ENCODE peak calls at places on chromosomes 12 and 14, in eight cellular contexts. W is activated T-cell treated with anti-CD3 and anti-CD28 coated beads for 48 hours, S is glutamatergic neuron, O is Peyer's patch, P is NAMALWA, M is naive B cell, J is GM12864, I is HEK293T. H is an unnamed sample.

GRCh38 chr12:47361389-47362031 is 281.8 kb upstream of the AMIGO2 start:
- DNase-seq in W (no peak), S (no peak), O (no peak), P (peak), M (peak), J (peak), I (peak), H (peak)

GRCh38 chr14:66234411-66234810 is 251.8 kb upstream of the CCDC196 start:
- DNase-seq in W (no peak), S (no peak), O (no peak), P (no peak), M (no peak), J (no peak), I (no peak), H (no peak)

GRCh38 chr14:85444685-85445084 is 85.3 kb upstream of the FLRT2 start:
- DNase-seq in W (no peak), S (no peak), O (no peak), P (no peak), M (no peak), J (no peak), I (no peak), H (no peak)

GRCh38 chr14:56331815-56332214 is 213.6 kb downstream of the PELI2 start:
- DNase-seq in W (no peak), S (no peak), O (no peak), P (no peak), M (no peak), J (no peak), I (no peak), H (no peak)

GRCh38 chr12:107196681-107197080 is 103.3 kb upstream of the CRY1 start:
- DNase-seq in W (no peak), S (no peak), O (no peak), P (no peak), M (no peak), J (no peak), I (no peak), H (no peak)

GRCh38 chr12:122888232-122888752 is 7.6 kb downstream of the VPS37B start:
- DNase-seq in W (no peak), S (no peak), O (peak), P (peak), M (peak), J (no peak), I (no peak), H (no peak)

GRCh38 chr14:99055019-99055418 is 217.0 kb downstream of the BCL11B start:
- DNase-seq in W (no peak), S (no peak), O (no peak), P (no peak), M (no peak), J (no peak), I (no peak), H (no peak)

GRCh38 chr14:35470775-35471174 is 63.2 kb upstream of the INSM2 start:
- DNase-seq in W (no peak), S (no peak), O (no peak), P (no peak), M (no peak), J (no peak), I (peak), H (no peak)

GRCh38 chr12:107356266-107356936 is 263.1 kb upstream of the CRY1 start:
- DNase-seq in W (no peak), S (no peak), O (no peak), P (no peak), M (no peak), J (no peak), I (no peak), H (no peak)

GRCh38 chr12:26197832-26198231 is 2.5 kb downstream of the SSPN start:
- DNase-seq in W (no peak), S (no peak), O (no peak), P (no peak), M (no peak), J (no peak), I (no peak), H (no peak)

GRCh38 chr14:89813485-89814080 is 140.9 kb downstream of the EFCAB11 start:
- DNase-seq in W (no peak), S (no peak), O (no peak), P (no peak), M (no peak), J (no peak), I (no peak), H (no peak)

GRCh38 chr14:54642950-54643695 is 76.2 kb downstream of the SAMD4A start:
- DNase-seq in W (no peak), S (no peak), O (no peak), P (peak), M (peak), J (no peak), I (no peak), H (no peak)

GRCh38 chr14:23568600-23569310 is 1.2 kb upstream of the AP1G2 start:
- DNase-seq in W (no peak), S (peak), O (no peak), P (peak), M (no peak), J (no peak), I (peak), H (no peak)

GRCh38 chr14:92040431-92041040 is 677 bp upstream of the TRIP11 start:
- DNase-seq in W (no peak), S (no peak), O (no peak), P (peak), M (no peak), J (peak), I (peak), H (peak)

GRCh38 chr12:64782181-64782580 is 23.0 kb upstream of the GNS start:
- DNase-seq in W (no peak), S (no peak), O (no peak), P (no peak), M (peak), J (no peak), I (no peak), H (no peak)

GRCh38 chr12:91923864-91924263 is 221.8 kb downstream of the BTG1 start:
- DNase-seq in W (no peak), S (peak), O (no peak), P (no peak), M (no peak), J (no peak), I (no peak), H (no peak)

GRCh38 chr14:21088687-21089086 is 9.8 kb downstream of the ZNF219 start:
- DNase-seq in W (no peak), S (no peak), O (no peak), P (no peak), M (no peak), J (no peak), I (no peak), H (no peak)

GRCh38 chr12:58285551-58285950 is 344.2 kb downstream of the ATP23 start:
- DNase-seq in W (no peak), S (peak), O (no peak), P (no peak), M (no peak), J (no peak), I (no peak), H (no peak)

GRCh38 chr12:98592825-98593322 is 612 bp upstream of the SLC25A3 start:
- DNase-seq in W (no peak), S (no peak), O (no peak), P (no peak), M (no peak), J (no peak), I (no peak), H (no peak)

GRCh38 chr12:25712169-25712568 is 159.1 kb upstream of the LMNTD1 start:
- DNase-seq in W (no peak), S (no peak), O (no peak), P (no peak), M (no peak), J (peak), I (no peak), H (no peak)

GRCh38 chr12:50058743-50059312 is 1.4 kb downstream of the ASIC1 start:
- DNase-seq in W (no peak), S (no peak), O (peak), P (no peak), M (no peak), J (no peak), I (no peak), H (no peak)

GRCh38 chr14:51453869-51454268 is 197.8 kb upstream of the FRMD6 start:
- DNase-seq in W (no peak), S (no peak), O (no peak), P (no peak), M (no peak), J (no peak), I (no peak), H (no peak)

GRCh38 chr12:96218989-96219678 is 25.0 kb downstream of the ELK3 start:
- DNase-seq in W (no peak), S (no peak), O (no peak), P (no peak), M (no peak), J (no peak), I (no peak), H (no peak)

GRCh38 chr12:95674088-95674595 is 116.4 kb downstream of the NTN4 start:
- DNase-seq in W (no peak), S (no peak), O (no peak), P (no peak), M (no peak), J (no peak), I (no peak), H (no peak)

GRCh38 chr12:83323866-83324265 is 637.2 kb downstream of the TMTC2 start:
- DNase-seq in W (no peak), S (no peak), O (no peak), P (no peak), M (no peak), J (no peak), I (no peak), H (no peak)

GRCh38 chr12:93624595-93625294 is 52.3 kb downstream of the SOCS2 start:
- DNase-seq in W (no peak), S (no peak), O (no peak), P (no peak), M (no peak), J (peak), I (no peak), H (no peak)

GRCh38 chr12:42684171-42685071 is 94.9 kb upstream of the PRICKLE1 start:
- DNase-seq in W (no peak), S (no peak), O (no peak), P (no peak), M (no peak), J (no peak), I (no peak), H (no peak)

GRCh38 chr12:608921-609320 is 54.3 kb downstream of the NINJ2 start:
- DNase-seq in W (no peak), S (no peak), O (no peak), P (no peak), M (no peak), J (no peak), I (no peak), H (no peak)

GRCh38 chr14:61503167-61503801 is 181.9 kb downstream of the PRKCH start:
- DNase-seq in W (peak), S (no peak), O (no peak), P (peak), M (peak), J (peak), I (no peak), H (peak)

GRCh38 chr12:13566286-13566685 is 369.8 kb downstream of the EMP1 start:
- DNase-seq in W (no peak), S (no peak), O (no peak), P (no peak), M (no peak), J (no peak), I (no peak), H (no peak)